ENCODE peak calls at places on chromosomes 13 and 19, in seven cellular contexts. T is kidney tubule cell; J is stimulated activated CD4-positive, alpha-beta T cell treated with anti-CD3 and anti-CD28 coated beads, TNF-alpha, amount 100 ng/mL, for 48 hours; I is neural crest cell; Q is foreskin keratinocyte; Y is DMS153; H is NCI-H2081. E is an unnamed sample.
A peak's percentile ranks its signal among the peaks of the same experiment; 100 is the strongest.

GRCh38 chr13:112892759-112893569 is 76.0 kb upstream of the MCF2L start:
- DNase-seq in J (no peak), T (peak; percentile 82), Y (no peak), H (peak; percentile 23), Q (no peak), I (no peak), E (no peak)

GRCh38 chr19:39645800-39646411 is 9.8 kb upstream of the LGALS16 start:
- DNase-seq in T (peak; percentile 11), H (no peak), I (peak; percentile 38), Q (no peak), Y (no peak), J (no peak), E (no peak)

GRCh38 chr19:41377977-41378707 is 1.8 kb downstream of the TMEM91 start:
- DNase-seq in H (no peak), Q (no peak), J (no peak), T (no peak), I (peak; percentile 15), Y (no peak), E (no peak)

GRCh38 chr13:76812206-76812882 is 73.9 kb downstream of the KCTD12 start:
- DNase-seq in T (no peak), Q (no peak), I (no peak), Y (no peak), H (no peak), J (no peak), E (no peak)

GRCh38 chr13:41268764-41269163 is 5.4 kb upstream of the MTRF1 start:
- DNase-seq in T (peak; percentile 47), Y (no peak), Q (no peak), I (peak; percentile 8), H (no peak), J (no peak), E (no peak)

GRCh38 chr13:75788494-75788991 is 152.4 kb downstream of the LMO7 start:
- DNase-seq in H (no peak), I (no peak), Q (no peak), Y (no peak), J (no peak), T (peak; percentile 35), E (no peak)

GRCh38 chr13:39144941-39145533 is 106.8 kb downstream of the NHLRC3 start:
- DNase-seq in J (no peak), Q (peak; percentile 10), T (peak; percentile 67), I (peak; percentile 58), H (peak; percentile 5), Y (no peak), E (peak; percentile 65)

GRCh38 chr13:24220086-24220703 is 59.7 kb downstream of the SPATA13 start:
- DNase-seq in I (peak; percentile 58), Q (no peak), Y (peak; percentile 51), H (peak; percentile 51), T (peak; percentile 86), J (peak; percentile 25), E (peak; percentile 60)

GRCh38 chr13:23881408-23881785 is 7.8 kb downstream of the MIPEP start:
- DNase-seq in J (no peak), Y (no peak), Q (no peak), H (no peak), T (no peak), I (no peak), E (no peak)

GRCh38 chr13:112851107-112852046 is 117.6 kb upstream of the MCF2L start:
- DNase-seq in Y (no peak), Q (peak; percentile 16), H (no peak), J (no peak), T (peak; percentile 31), I (no peak), E (no peak)

GRCh38 chr19:14639536-14640277 is 34.9 kb downstream of the ADGRE3 start:
- DNase-seq in Q (no peak), H (no peak), T (no peak), Y (no peak), J (no peak), I (no peak), E (no peak)

GRCh38 chr19:40801449-40802299 is 2.7 kb downstream of the EGLN2 start:
- DNase-seq in Y (no peak), T (no peak), Q (no peak), J (no peak), I (no peak), H (no peak), E (no peak)

GRCh38 chr13:86920960-86921359 is 750.2 kb upstream of the SLITRK5 start:
- DNase-seq in Y (no peak), H (no peak), I (no peak), T (no peak), J (no peak), Q (no peak), E (no peak)

GRCh38 chr13:99133848-99134247 is 66.8 kb upstream of the UBAC2 start:
- DNase-seq in H (no peak), Q (no peak), J (no peak), T (no peak), I (no peak), Y (no peak), E (no peak)

GRCh38 chr13:105990256-105990958 is 545.1 kb downstream of the EFNB2 start:
- DNase-seq in J (no peak), T (peak; percentile 55), Q (peak; percentile 86), H (no peak), I (no peak), Y (no peak), E (peak; percentile 64)

GRCh38 chr13:27481766-27482165 is 31.4 kb upstream of the MTIF3 start:
- DNase-seq in T (peak; percentile 49), Y (no peak), J (peak; percentile 13), I (peak; percentile 67), H (no peak), Q (no peak), E (peak; percentile 56)

GRCh38 chr19:35935911-35936737 is at the start of gene LRFN3:
- DNase-seq in J (no peak), Y (peak; percentile 52), H (peak; percentile 67), T (peak; percentile 71), Q (peak; percentile 47), I (peak; percentile 66), E (peak; percentile 55)

GRCh38 chr19:31356587-31357314 is 7.5 kb upstream of the TSHZ3 start:
- DNase-seq in I (no peak), Y (no peak), Q (no peak), T (no peak), J (peak; percentile 24), H (no peak), E (no peak)

GRCh38 chr19:17787274-17787913 is 7.5 kb upstream of the B3GNT3 start:
- DNase-seq in Y (no peak), T (no peak), Q (no peak), I (no peak), J (no peak), H (no peak), E (no peak)

GRCh38 chr13:59038824-59039223 is 1124.9 kb downstream of the DIAPH3 start:
- DNase-seq in J (no peak), Q (peak; percentile 1), Y (peak; percentile 81), H (no peak), T (peak; percentile 26), I (no peak), E (peak; percentile 8)

GRCh38 chr13:111858571-111858970 is 208.4 kb upstream of the SOX1 start:
- DNase-seq in H (no peak), Y (no peak), I (no peak), J (no peak), T (no peak), Q (no peak), E (no peak)

GRCh38 chr13:106383791-106384190 is 151.7 kb downstream of the EFNB2 start:
- DNase-seq in I (no peak), J (no peak), T (no peak), H (no peak), Q (no peak), Y (no peak), E (no peak)

GRCh38 chr19:18438331-18439024 is 545 bp upstream of the ISYNA1 start:
- DNase-seq in H (no peak), Y (no peak), T (no peak), J (no peak), I (no peak), Q (no peak), E (no peak)

GRCh38 chr13:44764334-44764733 is 188.2 kb upstream of the TSC22D1 start:
- DNase-seq in I (peak; percentile 3), T (peak; percentile 67), Q (no peak), Y (no peak), H (no peak), J (no peak), E (no peak)

GRCh38 chr19:53809518-53810186 is 14.5 kb downstream of the NLRP12 start:
- DNase-seq in Y (no peak), J (no peak), I (no peak), Q (no peak), T (no peak), H (no peak), E (no peak)